ENCODE peak calls at places on chromosomes 7 and 10, in seven cellular contexts. N is HT-29; V is PC-9; M is pulmonary artery endothelial cell; L is AG09319; H is activated T-helper 9 cell treated with anti-CD3 and anti-CD28 coated beads, Interleukin-2, amount 50 U/mL, for 16 hours; Q is left lung. F is an unnamed sample.

GRCh38 chr10:45660876-45661411 is 11.6 kb downstream of the ZFAND4 start:
- DNase-seq in N (no peak), V (no peak), M (no peak), L (no peak), H (no peak), Q (no peak), F (no peak)

GRCh38 chr10:3668276-3668960 is 116.6 kb downstream of the KLF6 start:
- DNase-seq in N (peak; percentile 77), V (peak; percentile 87), M (no peak), L (no peak), H (peak; percentile 53), Q (peak; percentile 85), F (peak; percentile 76)

GRCh38 chr10:32189400-32190084 is 133.3 kb upstream of the KIF5B start:
- DNase-seq in N (peak; percentile 78), V (no peak), M (no peak), L (no peak), H (no peak), Q (no peak), F (no peak)

GRCh38 chr10:96587255-96588059 is 645 bp upstream of the TM9SF3 start:
- DNase-seq in N (peak; percentile 80), V (no peak), M (peak; percentile 40), L (peak; percentile 71), H (no peak), Q (no peak), F (no peak)

GRCh38 chr10:49622426-49623425 is 8.9 kb downstream of the CHAT start:
- DNase-seq in N (no peak), V (no peak), M (no peak), L (no peak), H (no peak), Q (no peak), F (no peak)

GRCh38 chr10:119272736-119273135 is 65.4 kb downstream of the GRK5 start:
- DNase-seq in N (no peak), V (no peak), M (no peak), L (no peak), H (no peak), Q (no peak), F (peak; percentile 37)

GRCh38 chr10:107913317-107914294 is 749.1 kb upstream of the SORCS1 start:
- DNase-seq in N (no peak), V (no peak), M (no peak), L (no peak), H (no peak), Q (no peak), F (no peak)

GRCh38 chr7:106260136-106260561 is 24.6 kb downstream of the NAMPT start:
- DNase-seq in N (no peak), V (no peak), M (no peak), L (no peak), H (no peak), Q (no peak), F (no peak)

GRCh38 chr7:110358028-110358427 is 732.9 kb upstream of the LRRN3 start:
- DNase-seq in N (no peak), V (no peak), M (no peak), L (no peak), H (no peak), Q (no peak), F (no peak)

GRCh38 chr7:50339990-50340500 is 35.5 kb downstream of the IKZF1 start:
- DNase-seq in N (no peak), V (no peak), M (no peak), L (no peak), H (no peak), Q (no peak), F (no peak)

GRCh38 chr7:122676466-122676865 is 22.5 kb downstream of the RNF133 start:
- DNase-seq in N (no peak), V (no peak), M (no peak), L (no peak), H (no peak), Q (no peak), F (no peak)

GRCh38 chr10:91629715-91630549 is 2.9 kb downstream of the PPP1R3C start:
- DNase-seq in N (no peak), V (no peak), M (no peak), L (no peak), H (no peak), Q (no peak), F (no peak)

GRCh38 chr7:105278565-105278964 is 110.2 kb downstream of the SRPK2 start:
- DNase-seq in N (no peak), V (no peak), M (no peak), L (no peak), H (no peak), Q (no peak), F (no peak)

GRCh38 chr10:113126506-113127192 is 176.6 kb downstream of the TCF7L2 start:
- DNase-seq in N (peak; percentile 74), V (peak; percentile 63), M (peak; percentile 41), L (peak; percentile 52), H (peak; percentile 3), Q (peak; percentile 94), F (peak; percentile 78)

GRCh38 chr10:125343118-125343752 is 182.9 kb upstream of the CTBP2 start:
- DNase-seq in N (peak; percentile 27), V (no peak), M (peak; percentile 4), L (no peak), H (no peak), Q (no peak), F (no peak)

GRCh38 chr7:115635367-115635766 is 395.2 kb downstream of the TFEC start:
- DNase-seq in N (no peak), V (no peak), M (no peak), L (peak; percentile 23), H (no peak), Q (no peak), F (no peak)

GRCh38 chr10:86795353-86795752 is 38.9 kb downstream of the BMPR1A start:
- DNase-seq in N (peak; percentile 1), V (no peak), M (no peak), L (no peak), H (no peak), Q (no peak), F (no peak)

GRCh38 chr10:73248259-73248724 is 1.2 kb upstream of the DNAJC9 start:
- DNase-seq in N (no peak), V (no peak), M (no peak), L (no peak), H (no peak), Q (no peak), F (no peak)

GRCh38 chr7:27154901-27155815 is 1.3 kb downstream of the HOXA7 start:
- DNase-seq in N (no peak), V (no peak), M (no peak), L (no peak), H (no peak), Q (peak; percentile 65), F (no peak)